ENCODE peak calls at places on chromosomes 16 and 17, in five cellular contexts. M, I, H, G and B are unnamed samples.

GRCh38 chr16:29806641-29807425 is 504 bp downstream of the MAZ start:
- DNase-seq in M (peak), I (peak), H (peak), G (peak), B (no peak)

GRCh38 chr17:58112970-58113631 is 29.9 kb downstream of the DYNLL2 start:
- DNase-seq in M (peak), I (peak), H (peak), G (peak), B (peak)

GRCh38 chr16:67460168-67460567 is 20.8 kb downstream of the ATP6V0D1 start:
- DNase-seq in M (no peak), I (no peak), H (no peak), G (no peak), B (no peak)

GRCh38 chr17:8162997-8163977 is 539 bp upstream of the VAMP2 start:
- DNase-seq in M (peak), I (peak), H (peak), G (no peak), B (no peak)

GRCh38 chr17:55286681-55287589 is 22.2 kb downstream of the HLF start:
- DNase-seq in M (no peak), I (no peak), H (no peak), G (no peak), B (no peak)

GRCh38 chr17:9973689-9974459 is 68.8 kb upstream of the RCVRN start:
- DNase-seq in M (no peak), I (no peak), H (peak), G (no peak), B (no peak)

GRCh38 chr16:85369741-85370528 is 243.2 kb upstream of the GSE1 start:
- DNase-seq in M (peak), I (peak), H (peak), G (peak), B (peak)

GRCh38 chr16:11639925-11640899 is 28.0 kb upstream of the SNN start:
- DNase-seq in M (peak), I (peak), H (peak), G (peak), B (peak)

GRCh38 chr17:12133183-12133582 is 112.5 kb downstream of the MAP2K4 start:
- DNase-seq in M (peak), I (no peak), H (no peak), G (no peak), B (no peak)

GRCh38 chr16:58019866-58020538 is 5.6 kb upstream of the MMP15 start:
- DNase-seq in M (no peak), I (no peak), H (no peak), G (no peak), B (no peak)

GRCh38 chr16:58022601-58023371 is 2.8 kb upstream of the MMP15 start:
- DNase-seq in M (peak), I (peak), H (peak), G (peak), B (peak)

GRCh38 chr16:58020628-58021521 is 4.7 kb upstream of the MMP15 start:
- DNase-seq in M (peak), I (no peak), H (no peak), G (peak), B (peak)

GRCh38 chr16:58024347-58024672 is 1.2 kb upstream of the MMP15 start:
- DNase-seq in M (no peak), I (no peak), H (no peak), G (no peak), B (no peak)

GRCh38 chr16:58021661-58022551 is 3.6 kb upstream of the MMP15 start:
- DNase-seq in M (peak), I (no peak), H (no peak), G (no peak), B (no peak)
- H3K27ac ChIP-seq in M (no peak), I (no peak), H (peak), G (peak), B (no peak)

DNA sequence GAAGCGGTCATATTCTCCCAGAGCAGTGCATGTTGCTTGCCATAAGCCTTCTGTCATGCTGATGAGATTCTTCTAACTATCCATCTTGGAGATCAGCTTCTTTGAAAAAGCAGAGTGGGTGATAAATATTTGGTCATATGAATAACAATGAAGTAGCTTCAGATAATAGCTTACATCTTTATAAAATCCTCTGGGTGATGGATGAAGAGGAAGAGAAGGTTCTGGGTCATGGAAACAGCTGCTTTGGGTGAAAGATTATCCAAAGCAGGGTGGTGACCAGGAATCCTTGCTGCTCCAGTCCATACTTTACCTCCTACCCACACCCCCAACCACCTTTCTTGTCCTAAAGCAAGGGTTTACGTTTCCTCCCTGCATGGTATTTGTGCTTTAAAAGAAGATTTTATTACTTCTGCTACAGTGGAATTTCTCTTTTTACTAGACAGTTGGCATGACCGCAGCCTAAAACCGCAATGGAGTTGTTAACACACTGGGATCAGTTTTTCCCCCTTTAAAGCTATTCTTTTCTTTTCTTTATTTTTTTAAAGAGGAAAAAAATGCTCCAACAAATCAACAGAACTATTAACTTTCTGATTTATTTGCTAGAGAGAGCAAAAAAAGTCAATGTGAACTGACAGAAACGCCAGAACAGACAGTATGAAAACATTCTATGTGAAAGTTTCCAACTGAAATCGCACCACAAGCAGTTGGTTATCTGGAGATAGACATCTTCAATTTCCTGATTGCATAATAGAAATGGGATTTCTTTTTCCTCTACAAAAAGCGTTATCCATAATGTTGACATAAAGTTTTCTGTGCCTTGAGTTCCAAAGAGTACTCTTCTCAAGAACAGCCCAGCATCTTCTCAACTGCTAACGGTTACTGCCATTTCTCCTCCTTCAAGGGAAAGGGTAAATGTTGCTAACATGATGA is 236.0 kb downstream of the IRX3 start:
- DNase-seq in M (peak), I (no peak), H (no peak), G (no peak), B (no peak)
- H3K27ac ChIP-seq in M (peak), I (no peak), H (no peak), G (no peak), B (no peak)

DNA sequence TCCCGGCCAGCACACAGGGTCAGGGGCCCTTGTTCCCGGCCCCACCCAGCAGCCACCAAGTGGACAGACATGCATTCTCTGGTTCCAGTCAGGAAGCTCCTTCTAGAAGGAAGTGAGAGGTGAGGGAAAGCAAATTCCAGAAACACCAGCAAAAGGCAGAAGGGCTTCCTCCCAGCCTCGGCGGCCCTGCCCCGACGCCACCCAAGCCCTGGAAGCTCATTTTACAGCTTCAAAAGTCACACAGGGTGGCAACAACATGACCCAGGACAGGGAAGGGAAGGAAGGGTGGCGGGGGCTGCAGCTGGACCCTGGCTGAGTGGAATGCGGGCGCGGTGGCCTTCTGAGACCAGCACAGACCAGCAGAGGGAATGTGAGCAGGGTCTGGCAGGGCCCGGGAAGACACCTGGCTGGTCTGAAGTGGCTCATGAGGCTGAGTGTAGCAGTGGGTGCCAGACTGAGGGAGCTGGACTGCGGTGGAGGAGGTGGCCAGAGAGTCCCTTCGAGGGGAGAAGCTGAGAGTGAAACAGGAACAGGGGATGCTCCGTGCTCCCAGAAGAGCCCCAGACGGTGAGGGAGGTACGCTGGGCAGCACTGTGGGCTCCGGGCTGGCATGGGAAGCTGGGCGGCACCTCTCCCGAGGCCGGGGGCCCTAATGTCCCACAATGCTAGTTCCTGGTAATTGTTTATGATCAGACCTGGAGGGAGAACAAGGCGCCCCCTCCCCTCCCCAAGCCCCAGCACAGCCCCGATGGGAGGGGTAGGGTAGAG is 1.9 kb upstream of the UNC13D start:
- DNase-seq in M (peak), I (peak), H (peak), G (no peak), B (no peak)
- H3K27ac ChIP-seq in M (peak), I (no peak), H (peak), G (peak), B (peak)

GRCh38 chr17:1399366-1399678 is 700 bp downstream of the YWHAE start:
- DNase-seq in M (no peak), I (peak), H (no peak), G (no peak), B (no peak)
- H3K27ac ChIP-seq in M (peak), I (peak), H (peak), G (peak), B (peak)

DNA sequence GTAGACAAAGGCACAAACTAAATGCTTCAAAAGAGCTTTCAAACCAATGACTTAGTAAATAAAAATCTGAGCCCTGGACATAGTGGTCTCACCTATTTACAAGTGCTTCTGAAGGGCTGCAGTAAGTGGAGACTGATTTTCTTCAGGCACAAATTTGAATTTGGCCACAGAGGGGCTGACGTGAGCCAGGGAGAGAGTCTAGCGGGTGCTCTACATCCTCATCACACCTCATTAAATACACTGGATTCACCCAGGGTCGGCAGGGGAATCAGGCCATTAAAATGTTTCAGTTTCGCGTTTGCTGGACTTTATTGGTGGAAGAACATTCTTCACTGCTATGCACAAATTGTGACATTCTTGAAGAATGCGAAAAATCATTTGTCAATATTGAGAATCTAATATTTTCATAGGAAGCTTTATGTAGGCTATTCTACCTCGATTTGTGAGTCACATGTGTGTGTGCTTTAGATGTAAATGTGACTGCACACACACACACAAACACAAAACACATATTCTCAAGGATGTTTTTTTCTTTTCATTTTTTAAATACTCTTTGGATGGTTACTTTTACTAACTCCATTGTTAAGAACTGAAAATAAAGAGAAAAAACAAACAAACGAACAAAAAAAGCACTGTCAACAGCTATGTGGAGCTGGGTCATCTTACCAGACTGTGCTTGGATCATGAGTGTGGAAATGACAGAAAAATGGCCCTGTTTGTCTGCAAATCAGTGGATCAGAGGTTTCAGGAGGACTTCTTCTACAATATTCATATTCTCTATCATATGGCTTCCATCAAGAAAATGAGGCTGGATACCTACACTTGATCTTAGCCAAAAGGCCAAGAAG is 58.9 kb downstream of the CDH11 start:
- DNase-seq in M (no peak), I (no peak), H (no peak), G (no peak), B (peak)
- H3K27ac ChIP-seq in M (no peak), I (no peak), H (no peak), G (no peak), B (no peak)